ENCODE peak calls at places on chromosomes 1 and 21, in five cellular contexts. V, Z, A, Y and O are unnamed samples. For H3K27me3, the result is how much of the 10 kb centered on the place peaks cover.

GRCh38 chr1:192610114-192610958 is 25.6 kb upstream of the RGS13 start:
- DNase-seq in V (peak), Z (no peak), A (no peak), Y (no peak), O (no peak)

GRCh38 chr21:41437754-41438153 is 11.7 kb downstream of the MX1 start:
- DNase-seq in V (no peak), Z (no peak), A (no peak), Y (no peak), O (no peak)

GRCh38 chr1:224493269-224493668 is 58.7 kb upstream of the WDR26 start:
- DNase-seq in V (no peak), Z (no peak), A (no peak), Y (no peak), O (no peak)

GRCh38 chr1:147669475-147670318 is 627 bp downstream of the ACP6 start:
- DNase-seq in V (peak), Z (peak), A (peak), Y (peak), O (peak)

GRCh38 chr1:32891241-32891570 is 4.9 kb downstream of the HPCA start:
- DNase-seq in V (no peak), Z (no peak), A (no peak), Y (no peak), O (no peak)

GRCh38 chr1:215606564-215607168 is 39.6 kb downstream of the KCTD3 start:
- DNase-seq in V (peak), Z (no peak), A (no peak), Y (no peak), O (no peak)

GRCh38 chr1:218735436-218735835 is 390.3 kb downstream of the TGFB2 start:
- DNase-seq in V (no peak), Z (no peak), A (no peak), Y (no peak), O (no peak)

GRCh38 chr1:98908980-98909379 is 95.7 kb downstream of the PLPPR5 start:
- DNase-seq in V (no peak), Z (no peak), A (no peak), Y (no peak), O (no peak)

GRCh38 chr21:39120876-39121599 is 62.2 kb downstream of the PSMG1 start:
- DNase-seq in V (peak), Z (no peak), A (no peak), Y (peak), O (no peak)

GRCh38 chr1:222547944-222548671 is at the start of gene HHIPL2:
- DNase-seq in V (peak), Z (no peak), A (no peak), Y (no peak), O (no peak)

GRCh38 chr1:205294175-205294913 is 27.2 kb downstream of the NUAK2 start:
- DNase-seq in V (peak), Z (no peak), A (peak), Y (no peak), O (no peak)

GRCh38 chr21:17454315-17455027 is 58.4 kb upstream of the CXADR start:
- DNase-seq in V (peak), Z (no peak), A (peak), Y (no peak), O (peak)

GRCh38 chr1:101310484-101310883 is 73.7 kb downstream of the S1PR1 start:
- DNase-seq in V (no peak), Z (no peak), A (no peak), Y (peak), O (peak)

GRCh38 chr1:25197235-25197930 is 34.9 kb downstream of the SYF2 start:
- DNase-seq in V (no peak), Z (no peak), A (peak), Y (no peak), O (no peak)

GRCh38 chr1:118459871-118460270 is 274.8 kb upstream of the SPAG17 start:
- DNase-seq in V (peak), Z (no peak), A (no peak), Y (no peak), O (no peak)

GRCh38 chr1:162663589-162664030 is 31.3 kb downstream of the DDR2 start:
- DNase-seq in V (peak), Z (peak), A (no peak), Y (no peak), O (peak)

GRCh38 chr1:234854648-234855039 is 244.7 kb upstream of the IRF2BP2 start:
- DNase-seq in V (no peak), Z (no peak), A (no peak), Y (no peak), O (no peak)

GRCh38 chr1:65412984-65413375 is 7.5 kb upstream of the LEPR start:
- DNase-seq in V (no peak), Z (no peak), A (no peak), Y (no peak), O (no peak)

GRCh38 chr1:184254849-184255248 is 132.0 kb upstream of the C1orf21 start:
- DNase-seq in V (no peak), Z (no peak), A (no peak), Y (no peak), O (no peak)

GRCh38 chr1:63701187-63701586 is 72.6 kb upstream of the ROR1 start:
- DNase-seq in V (no peak), Z (no peak), A (no peak), Y (no peak), O (no peak)

GRCh38 chr21:35995522-35996088 is 64.7 kb downstream of the SETD4 start:
- DNase-seq in V (no peak), Z (no peak), A (no peak), Y (peak), O (no peak)

GRCh38 chr1:178940022-178940765 is 69.3 kb upstream of the ANGPTL1 start:
- DNase-seq in V (no peak), Z (no peak), A (no peak), Y (no peak), O (no peak)

GRCh38 chr21:35996217-35996616 is 64.1 kb downstream of the SETD4 start:
- DNase-seq in V (no peak), Z (no peak), A (no peak), Y (no peak), O (no peak)

GRCh38 chr1:87951852-87952251 is 623.2 kb downstream of the LMO4 start:
- DNase-seq in V (no peak), Z (no peak), A (peak), Y (no peak), O (no peak)

GRCh38 chr21:34801519-34802132 is 132.8 kb downstream of the CLIC6 start:
- DNase-seq in V (peak), Z (no peak), A (no peak), Y (no peak), O (no peak)

GRCh38 chr1:204692320-204692851 is 6.8 kb upstream of the LRRN2 start:
- DNase-seq in V (peak), Z (no peak), A (no peak), Y (no peak), O (no peak)

GRCh38 chr1:66893712-66894111 is 30.9 kb downstream of the DNAI4 start:
- DNase-seq in V (no peak), Z (no peak), A (no peak), Y (no peak), O (no peak)

GRCh38 chr1:186165303-186165702 is 209.8 kb downstream of the TPR start:
- DNase-seq in V (no peak), Z (no peak), A (no peak), Y (no peak), O (no peak)

GRCh38 chr1:220528679-220529529 is 968 bp downstream of the MARK1 start:
- DNase-seq in V (peak), Z (peak), A (peak), Y (no peak), O (peak)

GRCh38 chr1:43933386-43934278 is at the start of gene ARTN:
- DNase-seq in V (peak), Z (no peak), A (no peak), Y (no peak), O (no peak)

GRCh38 chr1:12711421-12712005 is 4.4 kb upstream of the AADACL3 start:
- DNase-seq in V (no peak), Z (no peak), A (no peak), Y (no peak), O (no peak)

GRCh38 chr1:41226816-41227215 is 15.3 kb downstream of the SCMH1 start:
- DNase-seq in V (no peak), Z (no peak), A (peak), Y (no peak), O (no peak)

GRCh38 chr1:226457307-226457712 is 49.4 kb upstream of the PARP1 start:
- DNase-seq in V (peak), Z (no peak), A (no peak), Y (no peak), O (no peak)

GRCh38 chr1:29332204-29332603 is 95.9 kb downstream of the PTPRU start:
- DNase-seq in V (peak), Z (no peak), A (peak), Y (peak), O (no peak)

GRCh38 chr1:47522890-47523811 is 85.3 kb downstream of the FOXD2 start:
- DNase-seq in V (no peak), Z (no peak), A (no peak), Y (no peak), O (no peak)

DNA sequence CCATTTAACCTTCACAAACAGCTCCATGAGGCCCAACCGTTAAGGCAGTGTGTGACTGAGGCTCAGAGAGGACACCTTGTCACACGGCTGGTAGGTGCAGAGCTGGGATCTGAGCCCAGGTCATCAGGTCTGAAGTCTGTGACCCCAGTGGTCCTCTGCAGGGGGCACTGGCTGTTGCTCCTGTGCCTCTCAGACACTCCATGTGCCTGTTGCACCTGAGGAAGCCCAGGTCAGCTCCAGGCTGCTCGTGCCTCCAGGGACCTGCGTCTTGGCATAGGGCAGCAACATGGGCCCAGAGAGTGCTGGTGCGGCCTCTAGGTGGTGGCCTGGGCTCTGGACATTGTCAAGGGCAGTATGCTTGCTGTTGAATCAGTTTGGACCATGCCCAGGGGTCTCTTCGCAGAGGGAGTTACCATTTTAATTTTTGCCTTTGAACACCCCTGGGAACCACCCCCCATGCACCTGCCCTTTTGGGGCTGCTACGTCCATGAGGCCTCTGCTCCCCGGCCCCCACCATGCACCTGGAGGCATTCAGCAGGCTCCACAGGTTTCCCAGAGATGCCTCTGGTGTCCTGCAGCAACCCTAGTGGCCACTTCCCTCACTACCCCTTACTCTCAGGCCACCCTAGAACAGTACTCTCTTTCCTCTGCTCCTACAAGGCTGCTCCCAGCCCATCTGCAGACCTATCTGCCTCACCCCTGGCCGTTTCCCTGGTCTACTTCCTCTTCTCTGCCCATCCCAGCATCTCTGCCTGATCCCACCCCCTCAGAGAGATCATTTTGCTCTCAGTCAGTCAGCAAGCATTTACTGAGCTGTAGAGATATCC is 25.2 kb upstream of the EPS8L3 start:
- DNase-seq in V (peak), Z (peak), A (peak), Y (no peak), O (no peak)
- TF ChIP-seq CTCF in V (peak), Z (no peak), A (peak), Y (peak), O (peak)

DNA sequence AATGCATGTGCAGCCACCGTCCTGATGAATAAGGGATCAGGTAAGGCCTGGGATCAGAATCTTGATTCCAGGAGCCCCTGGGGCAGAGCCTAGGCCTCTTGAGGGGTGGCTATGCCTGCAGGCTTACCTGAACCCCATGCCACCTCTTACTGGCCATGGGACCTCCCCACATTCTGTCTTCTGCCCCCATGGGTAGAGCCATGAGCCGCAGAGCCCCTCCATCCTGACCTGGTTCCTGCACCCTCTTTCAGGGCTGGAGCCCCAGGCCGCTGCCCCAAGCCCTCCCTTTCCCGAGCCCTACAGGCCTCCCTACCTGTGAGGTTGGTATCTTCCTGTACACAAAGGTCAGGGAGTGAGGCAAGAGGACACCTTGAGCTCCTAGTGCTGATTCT is 120.8 kb downstream of the DMRTB1 start:
- DNase-seq in V (no peak), Z (no peak), A (peak), Y (no peak), O (no peak)
- H3K27me3 ChIP-seq in V (under half), Z (under half), A (under half), Y (under half), O (under half)

DNA sequence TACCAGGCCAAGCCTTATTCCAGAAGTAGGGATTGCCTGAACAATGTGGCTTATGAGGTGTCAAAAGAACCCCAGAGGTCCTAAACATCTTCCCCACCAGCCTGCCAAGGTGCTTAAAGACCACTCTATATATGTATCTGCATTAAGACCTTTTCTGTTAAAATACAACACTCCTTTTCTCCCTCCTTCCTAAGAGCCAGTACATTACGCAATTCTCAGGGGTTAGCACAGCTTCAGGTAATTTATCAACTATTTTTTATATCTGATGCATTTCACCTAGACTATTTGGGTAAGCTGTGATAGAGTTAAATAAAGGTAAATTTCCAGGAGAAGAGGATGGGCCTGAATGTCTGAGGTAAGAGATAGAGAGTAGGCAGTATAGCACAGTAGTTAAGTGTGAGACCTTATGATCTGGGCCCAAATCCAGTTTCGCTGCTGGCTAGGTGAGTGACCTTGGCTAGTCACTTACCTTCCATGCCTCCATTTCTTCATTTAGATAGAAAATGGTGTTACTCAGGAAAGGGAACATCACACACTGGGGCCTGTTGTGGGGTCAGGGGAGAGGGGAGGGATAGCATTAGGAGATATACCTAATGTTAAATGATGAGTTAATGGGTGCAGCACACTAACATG is 5.1 kb upstream of the CCN1 start:
- DNase-seq in V (no peak), Z (no peak), A (no peak), Y (no peak), O (no peak)
- H3K4me3 ChIP-seq in V (no peak), Z (no peak), A (no peak), Y (no peak), O (no peak)

GRCh38 chr1:23422955-23423354 is 1.6 kb downstream of the TCEA3 start:
- DNase-seq in V (no peak), Z (no peak), A (no peak), Y (no peak), O (no peak)

GRCh38 chr1:23420778-23421177 is 3.8 kb downstream of the TCEA3 start:
- DNase-seq in V (no peak), Z (no peak), A (no peak), Y (no peak), O (no peak)

GRCh38 chr1:23421343-23421742 is 3.2 kb downstream of the TCEA3 start:
- DNase-seq in V (no peak), Z (no peak), A (no peak), Y (no peak), O (no peak)

GRCh38 chr1:23422313-23422877 is 2.2 kb downstream of the TCEA3 start:
- DNase-seq in V (no peak), Z (peak), A (no peak), Y (peak), O (no peak)

GRCh38 chr1:23421752-23422312 is 2.7 kb downstream of the TCEA3 start:
- DNase-seq in V (no peak), Z (peak), A (no peak), Y (no peak), O (no peak)
- TF ChIP-seq CTCF in V (no peak), Z (no peak), A (no peak), Y (no peak), O (no peak)

DNA sequence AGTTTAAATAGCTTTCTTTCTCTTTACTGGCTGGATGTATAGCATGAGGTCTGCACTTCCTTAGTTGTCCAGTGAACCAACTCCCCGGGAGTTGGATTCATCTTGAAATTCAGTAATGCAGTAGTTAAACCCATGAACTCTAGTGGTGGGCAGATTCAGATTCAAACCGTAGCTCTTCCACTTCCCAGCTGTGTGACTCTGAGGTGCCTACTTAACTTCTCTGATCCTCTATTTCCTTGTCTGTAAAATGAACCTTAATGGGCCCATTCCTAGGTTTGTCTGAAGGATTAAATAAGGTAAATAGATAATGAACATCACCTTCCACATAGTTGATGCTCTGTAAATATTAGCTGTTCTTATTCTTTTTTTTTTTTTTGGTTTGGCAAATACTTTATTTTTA is 16.5 kb downstream of the PIK3CD start:
- DNase-seq in V (no peak), Z (no peak), A (no peak), Y (no peak), O (no peak)
- H3K27me3 ChIP-seq in V (under half), Z (under half), A (under half), Y (under half), O (under half)

GRCh38 chr1:180156631-180157091 is 2.0 kb downstream of the QSOX1 start:
- DNase-seq in V (no peak), Z (no peak), A (no peak), Y (no peak), O (no peak)

GRCh38 chr1:180160362-180160761 is 5.7 kb downstream of the QSOX1 start:
- DNase-seq in V (no peak), Z (no peak), A (no peak), Y (no peak), O (no peak)

GRCh38 chr1:180157108-180157507 is 2.4 kb downstream of the QSOX1 start:
- DNase-seq in V (no peak), Z (no peak), A (no peak), Y (no peak), O (no peak)

GRCh38 chr1:180157576-180158057 is 2.9 kb downstream of the QSOX1 start:
- DNase-seq in V (peak), Z (no peak), A (no peak), Y (no peak), O (no peak)

DNA sequence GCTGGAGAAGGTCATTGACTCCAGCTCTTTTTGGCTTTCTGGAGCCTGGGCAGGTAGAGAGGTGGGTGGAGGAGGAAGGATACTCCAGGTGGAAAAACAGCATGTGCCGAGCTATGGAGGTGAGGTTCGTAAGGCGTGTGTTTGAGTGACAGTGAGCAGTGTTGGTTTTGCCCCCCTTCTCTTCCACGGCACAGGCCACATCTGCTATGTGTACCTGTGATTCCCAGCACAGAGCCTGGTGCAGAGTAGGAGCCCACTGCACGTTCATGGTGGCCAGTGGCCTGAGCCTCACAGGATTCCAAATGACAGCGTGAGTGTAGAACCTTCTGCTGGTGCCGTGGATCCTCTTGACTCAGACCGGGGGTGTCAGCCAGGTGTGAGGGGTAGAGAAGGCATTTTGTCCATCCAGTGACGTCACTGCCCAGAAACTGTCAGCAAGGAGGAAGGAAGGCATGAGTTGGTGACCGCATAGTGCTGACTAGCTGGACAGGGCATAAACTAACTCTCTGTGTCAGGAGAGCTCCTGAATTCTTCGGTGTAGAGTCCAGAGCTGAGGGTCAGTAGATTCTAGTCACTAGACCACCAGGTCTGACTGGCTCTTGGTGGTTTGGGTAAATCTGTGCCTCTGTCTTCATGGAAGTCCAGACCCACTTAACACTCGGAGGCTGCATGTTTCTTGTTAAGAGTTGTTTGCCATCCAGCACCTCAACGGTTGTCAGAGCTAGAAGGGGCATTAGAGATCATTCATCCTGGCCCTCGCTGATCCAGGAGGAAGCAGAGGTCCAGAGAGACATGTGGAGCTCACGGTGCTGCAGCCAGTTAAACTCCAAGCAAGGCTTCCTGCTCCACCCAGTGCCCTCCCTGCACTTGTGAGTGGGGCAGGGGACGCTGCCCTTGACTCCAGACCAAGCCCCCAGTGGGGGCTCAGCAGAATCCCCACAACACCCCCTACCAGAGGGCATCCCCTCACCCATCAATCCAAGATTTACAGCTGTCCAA is 3.8 kb downstream of the QSOX1 start:
- DNase-seq in V (no peak), Z (no peak), A (no peak), Y (no peak), O (no peak)
- H3K4me3 ChIP-seq in V (no peak), Z (no peak), A (no peak), Y (no peak), O (no peak)

GRCh38 chr1:73104749-73105148 is 822.4 kb upstream of the NEGR1 start:
- DNase-seq in V (no peak), Z (no peak), A (no peak), Y (no peak), O (no peak)

GRCh38 chr1:73100216-73100615 is 817.9 kb upstream of the NEGR1 start:
- DNase-seq in V (peak), Z (no peak), A (no peak), Y (no peak), O (no peak)

GRCh38 chr1:73106931-73107330 is 824.6 kb upstream of the NEGR1 start:
- DNase-seq in V (no peak), Z (no peak), A (no peak), Y (no peak), O (no peak)

GRCh38 chr1:73105755-73106154 is 823.4 kb upstream of the NEGR1 start:
- DNase-seq in V (no peak), Z (no peak), A (no peak), Y (no peak), O (no peak)
- TF ChIP-seq CTCF in V (no peak), Z (no peak), A (no peak), Y (no peak), O (no peak)